ENCODE peak calls at places on chromosomes 3 and 15, in six cellular contexts. C, P, U, Q, W and L are unnamed samples.

GRCh38 chr15:79812536-79812935 is 84.3 kb downstream of the MTHFS start:
- DNase-seq in C (no peak), P (no peak), U (no peak), Q (no peak), W (no peak), L (no peak)

GRCh38 chr15:80689716-80690115 is 5.4 kb upstream of the ABHD17C start:
- DNase-seq in C (no peak), P (no peak), U (no peak), Q (no peak), W (no peak), L (no peak)

GRCh38 chr15:25403771-25404170 is 35.1 kb downstream of the UBE3A start:
- DNase-seq in C (no peak), P (no peak), U (no peak), Q (no peak), W (no peak), L (no peak)

GRCh38 chr3:146142757-146143156 is 18.2 kb downstream of the PLOD2 start:
- DNase-seq in C (no peak), P (no peak), U (no peak), Q (no peak), W (peak; percentile 46), L (no peak)

GRCh38 chr15:74541494-74542191 is 623 bp downstream of the ARID3B start:
- DNase-seq in C (peak; percentile 74), P (no peak), U (peak; percentile 50), Q (peak; percentile 14), W (peak; percentile 68), L (no peak)

GRCh38 chr15:45634442-45635190 is at the start of gene SQOR:
- DNase-seq in C (peak; percentile 59), P (peak; percentile 93), U (peak; percentile 94), Q (peak; percentile 83), W (peak; percentile 77), L (no peak)

GRCh38 chr3:128266453-128266852 is 113.2 kb downstream of the EEFSEC start:
- DNase-seq in C (no peak), P (no peak), U (no peak), Q (no peak), W (peak; percentile 18), L (no peak)

GRCh38 chr3:156661158-156661557 is 13.2 kb upstream of the TIPARP start:
- DNase-seq in C (no peak), P (no peak), U (no peak), Q (no peak), W (no peak), L (no peak)

GRCh38 chr15:31934821-31935220 is 95.5 kb upstream of the CHRNA7 start:
- DNase-seq in C (no peak), P (no peak), U (no peak), Q (no peak), W (no peak), L (no peak)

GRCh38 chr15:22903961-22904534 is 65.6 kb downstream of the NIPA2 start:
- DNase-seq in C (no peak), P (no peak), U (no peak), Q (no peak), W (no peak), L (no peak)

GRCh38 chr3:121431717-121432517 is 113.9 kb downstream of the POLQ start:
- DNase-seq in C (peak; percentile 62), P (no peak), U (no peak), Q (peak; percentile 16), W (peak; percentile 79), L (peak; percentile 3)

GRCh38 chr15:25172691-25173090 is 217.9 kb downstream of the SNRPN start:
- DNase-seq in C (no peak), P (no peak), U (peak; percentile 19), Q (no peak), W (no peak), L (no peak)

GRCh38 chr3:183688869-183689268 is 8.7 kb upstream of the YEATS2 start:
- DNase-seq in C (no peak), P (no peak), U (no peak), Q (no peak), W (no peak), L (no peak)

GRCh38 chr3:17680530-17680929 is 61.9 kb downstream of the TBC1D5 start:
- DNase-seq in C (no peak), P (no peak), U (no peak), Q (no peak), W (no peak), L (no peak)

GRCh38 chr15:22227961-22228762 is 147.8 kb downstream of the OR4M2 start:
- DNase-seq in C (no peak), P (peak; percentile 33), U (no peak), Q (no peak), W (no peak), L (no peak)

GRCh38 chr15:82663186-82663600 is 16.0 kb upstream of the CPEB1 start:
- DNase-seq in C (no peak), P (no peak), U (no peak), Q (peak; percentile 26), W (peak; percentile 17), L (no peak)

GRCh38 chr3:30135190-30135589 is 471.2 kb upstream of the TGFBR2 start:
- DNase-seq in C (no peak), P (no peak), U (no peak), Q (peak; percentile 13), W (no peak), L (no peak)

GRCh38 chr15:70852501-70853269 is 1.3 kb downstream of the LARP6 start:
- DNase-seq in C (no peak), P (no peak), U (no peak), Q (no peak), W (peak; percentile 28), L (no peak)

GRCh38 chr3:37400945-37401344 is 226.6 kb upstream of the LRRFIP2 start:
- DNase-seq in C (no peak), P (no peak), U (no peak), Q (no peak), W (peak; percentile 31), L (no peak)

GRCh38 chr15:88894819-88895767 is at the start of gene HAPLN3:
- DNase-seq in C (no peak), P (no peak), U (no peak), Q (no peak), W (peak; percentile 52), L (no peak)

GRCh38 chr3:11610700-11611099 is 33.0 kb downstream of the VGLL4 start:
- DNase-seq in C (no peak), P (no peak), U (no peak), Q (no peak), W (no peak), L (no peak)

GRCh38 chr3:11607816-11608215 is 35.9 kb downstream of the VGLL4 start:
- DNase-seq in C (no peak), P (no peak), U (no peak), Q (no peak), W (no peak), L (no peak)

GRCh38 chr3:11611271-11611893 is 32.3 kb downstream of the VGLL4 start:
- DNase-seq in C (no peak), P (no peak), U (no peak), Q (no peak), W (no peak), L (no peak)

GRCh38 chr3:11609481-11609880 is 34.2 kb downstream of the VGLL4 start:
- DNase-seq in C (no peak), P (no peak), U (no peak), Q (no peak), W (no peak), L (no peak)

DNA sequence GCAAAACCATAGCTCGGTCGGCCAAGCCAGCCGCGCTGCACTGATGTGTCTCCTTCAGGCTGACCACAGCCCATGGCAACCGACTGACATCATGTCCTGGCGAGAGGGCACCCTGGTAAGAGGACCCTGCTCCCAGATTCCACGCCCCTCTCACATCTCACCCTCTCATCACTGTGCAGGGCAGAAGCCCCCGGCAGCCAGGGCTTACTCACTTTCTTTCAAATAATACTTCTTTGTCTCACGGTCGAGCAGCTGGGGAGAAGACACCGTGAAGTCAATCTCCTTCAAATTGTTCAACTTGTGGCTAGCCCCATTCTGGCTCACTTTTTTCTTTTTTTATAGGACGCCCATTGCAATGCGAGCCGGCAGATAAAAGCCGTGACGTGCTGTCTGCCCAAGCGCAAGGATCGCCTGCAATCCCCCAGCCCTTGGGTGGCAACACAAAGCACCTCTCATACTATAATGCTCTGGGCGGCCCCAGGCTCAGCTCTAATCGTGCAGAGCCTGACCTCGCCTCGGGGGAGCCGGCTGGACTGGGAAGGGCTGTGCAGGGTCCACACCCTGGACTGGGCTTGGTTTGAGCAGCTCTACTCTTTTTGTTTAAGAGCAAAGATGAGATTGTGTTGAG is 33.6 kb downstream of the VGLL4 start:
- DNase-seq in C (no peak), P (no peak), U (no peak), Q (no peak), W (no peak), L (no peak)
- H3K27ac ChIP-seq in C (no peak overlapping the region), P (peak overlapping the region; percentile 8), U (no peak overlapping the region), Q (peak overlapping the region; percentile 42), W (no peak overlapping the region), L (peak overlapping the region; percentile 77)

GRCh38 chr15:39247574-39247973 is 333.3 kb upstream of the THBS1 start:
- DNase-seq in C (no peak), P (no peak), U (no peak), Q (no peak), W (peak; percentile 89), L (no peak)
- TF ChIP-seq CTCF in C (no peak), P (no peak), U (no peak), Q (no peak), W (no peak), L (no peak)

GRCh38 chr15:77826006-77826695 is 193.4 kb upstream of the LINGO1 start:
- DNase-seq in C (no peak), P (peak; percentile 39), U (peak; percentile 4), Q (no peak), W (no peak), L (no peak)
- H3K27me3 ChIP-seq in C (no peaks in the 10 kb centered on the region), P (no peaks in the 10 kb centered on the region), U (peaks cover 16% of the 10 kb centered on the region), Q (peaks cover 22% of the 10 kb centered on the region), W (peaks cover 2% of the 10 kb centered on the region), L (peaks cover 27% of the 10 kb centered on the region)

GRCh38 chr3:132136334-132136716 is 101.5 kb upstream of the CPNE4 start:
- DNase-seq in C (no peak), P (no peak), U (no peak), Q (no peak), W (no peak), L (no peak)
- H3K27ac ChIP-seq in C (no peak overlapping the region), P (no peak overlapping the region), U (no peak overlapping the region), Q (no peak overlapping the region), W (peak overlapping the region; percentile 92), L (peak overlapping the region; percentile 94)

GRCh38 chr15:63461230-63461629 is 43.2 kb upstream of the USP3 start:
- DNase-seq in C (no peak), P (no peak), U (no peak), Q (no peak), W (no peak), L (no peak)
- TF ChIP-seq CTCF in C (no peak), P (no peak), U (no peak), Q (no peak), W (no peak), L (no peak)

GRCh38 chr15:73335026-73335425 is 33.7 kb downstream of the HCN4 start:
- DNase-seq in C (no peak), P (peak; percentile 33), U (peak; percentile 18), Q (no peak), W (no peak), L (no peak)
- H3K27me3 ChIP-seq in C (no peaks in the 10 kb centered on the region), P (no peaks in the 10 kb centered on the region), U (no peaks in the 10 kb centered on the region), Q (no peaks in the 10 kb centered on the region), W (no peaks in the 10 kb centered on the region), L (no peaks in the 10 kb centered on the region)

GRCh38 chr3:50441818-50442217 is 61.6 kb downstream of the CACNA2D2 start:
- DNase-seq in C (no peak), P (no peak), U (peak; percentile 60), Q (peak; percentile 20), W (no peak), L (no peak)
- H3K27ac ChIP-seq in C (no peak overlapping the region), P (no peak overlapping the region), U (peak overlapping the region; percentile 62), Q (no peak overlapping the region), W (no peak overlapping the region), L (no peak overlapping the region)

GRCh38 chr15:60257760-60258159 is 140.0 kb downstream of the ANXA2 start:
- DNase-seq in C (no peak), P (no peak), U (no peak), Q (no peak), W (no peak), L (no peak)
- TF ChIP-seq CTCF in C (no peak), P (no peak), U (no peak), Q (no peak), W (no peak), L (no peak)